ENCODE peak calls at places on chromosomes 3 and 15, in eight cellular contexts. C is lower leg skin, R is globus pallidus, F is occipital lobe, D is T-cell, G is NCI-H1417, I is frontal cortex, U is sciatic nerve. V is an unnamed sample.

GRCh38 chr3:191412764-191413163 is 48.2 kb upstream of the PYDC2 start:
- DNase-seq in I (no peak), D (no peak), R (no peak), F (peak; percentile 27), U (no peak), G (no peak), C (no peak), V (no peak)

GRCh38 chr3:28104896-28105554 is 136.4 kb upstream of the CMC1 start:
- DNase-seq in G (no peak), U (no peak), D (no peak), R (no peak), F (no peak), I (no peak), C (no peak), V (no peak)

GRCh38 chr3:123070471-123070870 is 3.6 kb downstream of the PDIA5 start:
- DNase-seq in C (peak; percentile 73), R (no peak), D (no peak), G (no peak), U (no peak), I (no peak), F (no peak), V (no peak)

GRCh38 chr3:170749185-170749584 is 120.8 kb downstream of the RPL22L1 start:
- DNase-seq in R (no peak), G (no peak), D (no peak), I (no peak), C (no peak), U (no peak), F (no peak), V (no peak)

GRCh38 chr3:183371672-183371968 is 56.8 kb downstream of the MCF2L2 start:
- DNase-seq in C (no peak), U (no peak), G (no peak), R (no peak), D (no peak), F (no peak), I (no peak), V (no peak)

GRCh38 chr3:195139876-195140240 is 131.1 kb downstream of the XXYLT1 start:
- DNase-seq in U (no peak), I (no peak), G (no peak), R (no peak), D (no peak), F (no peak), C (no peak), V (no peak)

GRCh38 chr3:97105989-97106651 is 291.7 kb downstream of the EPHA6 start:
- DNase-seq in I (no peak), G (no peak), F (no peak), C (no peak), D (no peak), U (no peak), R (no peak), V (no peak)

GRCh38 chr3:149042766-149043386 is 43.5 kb downstream of the HLTF start:
- DNase-seq in I (no peak), R (no peak), C (no peak), D (no peak), G (no peak), U (no peak), F (no peak), V (no peak)

GRCh38 chr15:55907797-55908196 is 85.6 kb downstream of the NEDD4 start:
- DNase-seq in U (no peak), D (no peak), R (no peak), G (no peak), I (no peak), C (no peak), F (no peak), V (no peak)

GRCh38 chr15:71545223-71545760 is 265.1 kb upstream of the NR2E3 start:
- DNase-seq in R (no peak), I (no peak), C (no peak), F (no peak), U (no peak), G (no peak), D (no peak), V (no peak)

GRCh38 chr3:149765762-149766334 is 13.6 kb upstream of the COMMD2 start:
- DNase-seq in U (no peak), D (no peak), F (no peak), C (no peak), I (no peak), G (no peak), R (peak; percentile 87), V (peak; percentile 12)

GRCh38 chr3:181913254-181913653 is 201.5 kb downstream of the SOX2 start:
- DNase-seq in R (no peak), C (no peak), G (peak; percentile 11), D (no peak), F (no peak), U (no peak), I (no peak), V (no peak)